ENCODE peak calls at places on chromosomes 3 and 15, in nine cellular contexts. One of them, this sample, is unnamed.

GRCh38 chr15:69296606-69297005 is 2.1 kb upstream of the PAQR5 start:
- DNase-seq in esophagus squamous epithelium: no peak
- DNase-seq in effector CD4-positive, alpha-beta T cell: no peak
- DNase-seq in ACHN: no peak
- DNase-seq in A172: no peak
- DNase-seq in fibroblast of lung: no peak
- DNase-seq in A549: no peak
- DNase-seq in cardiac muscle cell: no peak
- DNase-seq in ovary: no peak
- DNase-seq in this sample: no peak

GRCh38 chr3:69084326-69084667 is 440 bp upstream of the ARL6IP5 start:
- DNase-seq in A549: no peak
- DNase-seq in effector CD4-positive, alpha-beta T cell: no peak
- DNase-seq in A172: peak
- DNase-seq in esophagus squamous epithelium: no peak
- DNase-seq in fibroblast of lung: peak
- DNase-seq in ACHN: peak
- DNase-seq in cardiac muscle cell: peak
- DNase-seq in ovary: no peak
- DNase-seq in this sample: peak

GRCh38 chr15:37014566-37014965 is 85.8 kb downstream of the MEIS2 start:
- DNase-seq in esophagus squamous epithelium: no peak
- DNase-seq in fibroblast of lung: no peak
- DNase-seq in A172: no peak
- DNase-seq in effector CD4-positive, alpha-beta T cell: no peak
- DNase-seq in ACHN: no peak
- DNase-seq in A549: no peak
- DNase-seq in cardiac muscle cell: no peak
- DNase-seq in ovary: no peak
- DNase-seq in this sample: no peak

GRCh38 chr15:28243901-28244300 is 78.1 kb downstream of the HERC2 start:
- DNase-seq in fibroblast of lung: no peak
- DNase-seq in ovary: no peak
- DNase-seq in A172: no peak
- DNase-seq in ACHN: no peak
- DNase-seq in effector CD4-positive, alpha-beta T cell: no peak
- DNase-seq in esophagus squamous epithelium: no peak
- DNase-seq in cardiac muscle cell: no peak
- DNase-seq in A549: no peak
- DNase-seq in this sample: no peak

GRCh38 chr3:46214751-46215352 is 6.7 kb upstream of the CCR1 start:
- DNase-seq in fibroblast of lung: peak
- DNase-seq in esophagus squamous epithelium: no peak
- DNase-seq in cardiac muscle cell: no peak
- DNase-seq in ovary: no peak
- DNase-seq in A549: peak
- DNase-seq in effector CD4-positive, alpha-beta T cell: no peak
- DNase-seq in ACHN: peak
- DNase-seq in A172: peak
- DNase-seq in this sample: no peak

GRCh38 chr3:153338487-153338886 is 176.5 kb downstream of the RAP2B start:
- DNase-seq in effector CD4-positive, alpha-beta T cell: no peak
- DNase-seq in A172: no peak
- DNase-seq in esophagus squamous epithelium: no peak
- DNase-seq in ovary: no peak
- DNase-seq in A549: no peak
- DNase-seq in fibroblast of lung: peak
- DNase-seq in ACHN: no peak
- DNase-seq in cardiac muscle cell: peak
- DNase-seq in this sample: peak

GRCh38 chr3:66406186-66406585 is 94.6 kb downstream of the LRIG1 start:
- DNase-seq in ovary: no peak
- DNase-seq in cardiac muscle cell: no peak
- DNase-seq in esophagus squamous epithelium: no peak
- DNase-seq in effector CD4-positive, alpha-beta T cell: no peak
- DNase-seq in ACHN: no peak
- DNase-seq in A549: no peak
- DNase-seq in A172: no peak
- DNase-seq in fibroblast of lung: no peak
- DNase-seq in this sample: no peak

GRCh38 chr3:148955544-148956346 is 35.6 kb upstream of the GYG1 start:
- DNase-seq in cardiac muscle cell: peak
- DNase-seq in effector CD4-positive, alpha-beta T cell: peak
- DNase-seq in fibroblast of lung: peak
- DNase-seq in A172: peak
- DNase-seq in ovary: peak
- DNase-seq in ACHN: peak
- DNase-seq in A549: peak
- DNase-seq in esophagus squamous epithelium: no peak
- DNase-seq in this sample: peak

GRCh38 chr3:30508319-30508718 is 98.1 kb upstream of the TGFBR2 start:
- DNase-seq in fibroblast of lung: no peak
- DNase-seq in effector CD4-positive, alpha-beta T cell: no peak
- DNase-seq in ovary: no peak
- DNase-seq in ACHN: no peak
- DNase-seq in A172: no peak
- DNase-seq in cardiac muscle cell: no peak
- DNase-seq in esophagus squamous epithelium: no peak
- DNase-seq in A549: no peak
- DNase-seq in this sample: no peak